ENCODE peak calls at places on chromosomes 3 and 15, in ten cellular contexts. C is transverse colon; J is CD8-positive, alpha-beta memory T cell; Q is A549; R is endothelial cell of umbilical vein; M is adipocyte; W is GM23248; A is CD8-positive, alpha-beta T cell; Z is psoas muscle; G is PC-3. V is an unnamed sample. For H3K9me3, the result is how much of the 10 kb centered on the place peaks cover.

GRCh38 chr3:73669268-73669667 is 44.5 kb upstream of the PDZRN3 start:
- DNase-seq in C (no peak), J (no peak), Q (no peak), R (no peak), M (peak), W (peak), A (no peak), Z (no peak), G (no peak), V (no peak)

GRCh38 chr15:34336947-34337556 is 529 bp downstream of the SLC12A6 start:
- DNase-seq in C (peak), J (no peak), Q (no peak), R (no peak), M (no peak), W (peak), A (no peak), Z (no peak), G (no peak), V (peak)

GRCh38 chr3:42961633-42962032 is 17.5 kb upstream of the GASK1A start:
- DNase-seq in C (peak), J (peak), Q (peak), R (peak), M (peak), W (peak), A (no peak), Z (no peak), G (peak), V (peak)

GRCh38 chr15:57751177-57751800 is 44.8 kb downstream of the POLR2M start:
- DNase-seq in C (no peak), J (no peak), Q (peak), R (peak), M (peak), W (peak), A (no peak), Z (no peak), G (peak), V (peak)

GRCh38 chr3:127815641-127816605 is 6.4 kb downstream of the MGLL start:
- DNase-seq in C (peak), J (no peak), Q (no peak), R (no peak), M (no peak), W (no peak), A (no peak), Z (peak), G (no peak), V (no peak)

GRCh38 chr15:96323250-96324162 is 7.0 kb upstream of the NR2F2 start:
- DNase-seq in C (no peak), J (no peak), Q (no peak), R (peak), M (no peak), W (no peak), A (no peak), Z (no peak), G (no peak), V (no peak)

GRCh38 chr15:46525984-46526725 is 891.3 kb downstream of the SQOR start:
- DNase-seq in C (peak), J (no peak), Q (no peak), R (no peak), M (no peak), W (no peak), A (no peak), Z (no peak), G (no peak), V (no peak)

GRCh38 chr15:96234109-96234892 is 96.2 kb upstream of the NR2F2 start:
- DNase-seq in C (no peak), J (no peak), Q (no peak), R (no peak), M (peak), W (peak), A (no peak), Z (no peak), G (peak), V (no peak)

GRCh38 chr3:47783673-47784072 is 2.0 kb upstream of the SMARCC1 start:
- DNase-seq in C (no peak), J (no peak), Q (no peak), R (no peak), M (no peak), W (no peak), A (no peak), Z (no peak), G (no peak), V (no peak)

GRCh38 chr15:74038707-74039655 is 43.4 kb downstream of the GOLGA6A start:
- DNase-seq in C (no peak), J (no peak), Q (no peak), R (no peak), M (peak), W (peak), A (no peak), Z (no peak), G (no peak), V (no peak)

GRCh38 chr3:102225407-102226132 is 209.2 kb upstream of the ZPLD1 start:
- DNase-seq in C (no peak), J (peak), Q (peak), R (peak), M (peak), W (peak), A (no peak), Z (no peak), G (peak), V (no peak)

GRCh38 chr3:25460751-25461150 is 32.7 kb downstream of the RARB start:
- DNase-seq in C (no peak), J (no peak), Q (no peak), R (peak), M (no peak), W (no peak), A (peak), Z (no peak), G (no peak), V (no peak)

GRCh38 chr3:143644370-143645089 is 203.7 kb downstream of the SLC9A9 start:
- DNase-seq in C (peak), J (peak), Q (peak), R (peak), M (peak), W (peak), A (no peak), Z (no peak), G (peak), V (peak)

GRCh38 chr3:16071246-16071645 is 103.2 kb upstream of the GALNT15 start:
- DNase-seq in C (no peak), J (no peak), Q (no peak), R (no peak), M (no peak), W (no peak), A (no peak), Z (no peak), G (peak), V (no peak)

GRCh38 chr3:20451170-20451569 is 265.2 kb upstream of the SGO1 start:
- DNase-seq in C (no peak), J (no peak), Q (no peak), R (no peak), M (no peak), W (no peak), A (no peak), Z (no peak), G (no peak), V (no peak)
- H3K9me3 ChIP-seq in C (under half), J (under half), Q (under half), R (under half), M (under half), W (under half), A (under half), Z (under half), G (under half), V (under half)

GRCh38 chr3:76387000-76387399 is 601.7 kb upstream of the ZNF717 start:
- DNase-seq in C (no peak), J (no peak), Q (no peak), R (no peak), M (no peak), W (no peak), A (no peak), Z (no peak), G (no peak), V (no peak)

GRCh38 chr3:76383781-76384180 is 598.4 kb upstream of the ZNF717 start:
- DNase-seq in C (no peak), J (no peak), Q (no peak), R (no peak), M (no peak), W (no peak), A (no peak), Z (no peak), G (no peak), V (no peak)
- H3K4me3 ChIP-seq in C (no peak), J (no peak), Q (no peak), R (no peak), M (no peak), W (no peak), A (no peak), Z (no peak), G (no peak), V (no peak)

GRCh38 chr3:217436-217835 is 20.9 kb downstream of the CHL1 start:
- DNase-seq in C (no peak), J (no peak), Q (no peak), R (no peak), M (no peak), W (no peak), A (no peak), Z (no peak), G (no peak), V (no peak)

GRCh38 chr3:207973-208372 is 11.4 kb downstream of the CHL1 start:
- DNase-seq in C (no peak), J (no peak), Q (no peak), R (no peak), M (no peak), W (no peak), A (no peak), Z (no peak), G (no peak), V (no peak)

GRCh38 chr3:210649-211048 is 14.1 kb downstream of the CHL1 start:
- DNase-seq in C (no peak), J (no peak), Q (no peak), R (no peak), M (no peak), W (no peak), A (no peak), Z (no peak), G (no peak), V (no peak)

GRCh38 chr3:217948-218347 is 21.4 kb downstream of the CHL1 start:
- DNase-seq in C (no peak), J (no peak), Q (no peak), R (no peak), M (no peak), W (no peak), A (no peak), Z (no peak), G (no peak), V (no peak)

DNA sequence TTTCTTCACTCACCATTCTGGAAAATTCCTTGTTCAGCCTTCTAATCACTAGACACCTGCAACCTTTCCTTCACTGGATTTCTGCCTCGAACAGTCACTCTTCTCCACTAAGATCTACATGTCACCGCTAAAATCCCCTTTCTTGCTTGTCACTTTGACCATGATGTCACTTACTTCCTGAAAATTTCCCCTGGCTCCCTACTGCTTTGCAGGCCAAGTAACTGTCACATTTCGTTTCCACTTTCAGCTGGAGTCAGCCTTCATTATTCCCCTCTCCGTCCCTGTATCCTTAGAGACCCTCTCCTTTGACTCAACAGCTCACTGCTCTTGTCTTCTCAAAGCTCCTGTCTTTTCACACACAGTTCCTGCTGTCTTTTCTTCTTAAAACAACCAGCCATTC is 15.9 kb downstream of the CHL1 start:
- DNase-seq in C (no peak), J (no peak), Q (no peak), R (no peak), M (no peak), W (no peak), A (no peak), Z (no peak), G (no peak), V (no peak)
- H3K9me3 ChIP-seq in C (under half), J (under half), Q (under half), R (under half), M (under half), W (under half), A (under half), Z (under half), G (under half), V (under half)

GRCh38 chr3:194272861-194273266 is 78.3 kb downstream of the CPN2 start:
- DNase-seq in C (peak), J (no peak), Q (no peak), R (no peak), M (no peak), W (peak), A (no peak), Z (no peak), G (no peak), V (no peak)
- H3K4me3 ChIP-seq in C (no peak), J (no peak), Q (no peak), R (no peak), M (no peak), W (no peak), A (no peak), Z (no peak), G (no peak), V (no peak)

DNA sequence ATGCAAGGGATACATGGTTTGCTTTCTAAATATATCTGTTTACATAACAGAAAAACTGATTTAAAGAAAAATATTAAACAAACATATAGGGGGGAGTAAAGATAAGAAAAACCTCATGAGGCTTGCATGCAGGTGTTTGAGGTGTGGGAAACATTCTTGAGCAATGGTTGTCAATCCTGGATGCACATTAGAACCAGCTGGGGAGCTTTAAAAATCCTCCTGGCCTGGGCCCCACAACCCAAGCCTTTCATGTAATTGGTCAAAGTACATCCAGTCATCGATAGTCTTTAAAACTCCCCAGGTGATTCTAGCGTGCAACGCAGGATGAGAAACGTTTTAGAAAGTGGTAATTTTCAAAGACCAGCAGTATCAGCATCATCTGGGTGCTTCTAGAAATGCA is 18.3 kb downstream of the NMNAT3 start:
- DNase-seq in C (no peak), J (no peak), Q (no peak), R (no peak), M (no peak), W (no peak), A (no peak), Z (no peak), G (no peak), V (no peak)
- H3K9me3 ChIP-seq in C (under half), J (under half), Q (under half), R (under half), M (under half), W (under half), A (under half), Z (under half), G (under half), V (under half)

DNA sequence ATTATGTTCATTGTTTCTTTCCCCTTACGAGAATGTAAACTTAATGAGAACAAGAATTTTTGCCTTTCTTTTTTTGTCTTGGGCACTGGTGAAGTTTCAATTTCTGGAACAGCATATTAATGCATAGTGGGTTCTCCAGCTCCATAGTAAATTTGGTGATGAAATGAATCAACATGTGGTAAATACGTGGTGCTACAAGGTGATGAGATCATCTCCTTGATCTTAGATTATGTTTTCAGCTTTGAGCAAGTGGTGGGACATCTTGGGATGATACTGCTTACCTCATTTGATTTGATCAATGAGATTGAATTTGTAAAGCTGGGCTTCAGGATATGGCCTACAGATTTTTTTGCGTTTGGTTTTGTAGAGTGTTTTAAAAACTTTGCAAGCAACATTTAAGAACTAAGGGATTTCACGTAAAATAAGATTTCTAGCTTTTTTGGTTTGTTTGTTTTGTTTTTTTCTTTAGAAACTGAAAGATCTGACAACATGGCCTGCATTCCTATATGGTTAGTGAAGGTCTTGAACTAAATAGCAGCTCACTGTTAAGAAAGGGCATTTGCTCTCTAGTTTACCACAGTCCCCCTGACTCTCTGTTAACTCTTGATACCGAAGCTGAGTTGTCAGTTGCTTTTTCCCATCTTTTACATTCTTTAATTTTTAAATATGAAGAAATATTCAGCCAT is 45.6 kb downstream of the FNDC3B start:
- DNase-seq in C (no peak), J (no peak), Q (no peak), R (no peak), M (peak), W (peak), A (no peak), Z (no peak), G (no peak), V (no peak)
- H3K4me3 ChIP-seq in C (no peak), J (no peak), Q (no peak), R (no peak), M (no peak), W (no peak), A (no peak), Z (no peak), G (no peak), V (no peak)

GRCh38 chr15:85455851-85456250 is 75.4 kb downstream of the AKAP13 start:
- DNase-seq in C (no peak), J (no peak), Q (no peak), R (no peak), M (no peak), W (no peak), A (no peak), Z (no peak), G (no peak), V (no peak)

GRCh38 chr15:85454403-85454802 is 74.0 kb downstream of the AKAP13 start:
- DNase-seq in C (no peak), J (no peak), Q (no peak), R (no peak), M (no peak), W (no peak), A (no peak), Z (no peak), G (no peak), V (no peak)

GRCh38 chr15:85453144-85453872 is 72.9 kb downstream of the AKAP13 start:
- DNase-seq in C (no peak), J (no peak), Q (no peak), R (no peak), M (no peak), W (peak), A (no peak), Z (no peak), G (no peak), V (no peak)

GRCh38 chr15:85451099-85451700 is 70.8 kb downstream of the AKAP13 start:
- DNase-seq in C (no peak), J (no peak), Q (no peak), R (no peak), M (no peak), W (no peak), A (no peak), Z (no peak), G (no peak), V (no peak)

DNA sequence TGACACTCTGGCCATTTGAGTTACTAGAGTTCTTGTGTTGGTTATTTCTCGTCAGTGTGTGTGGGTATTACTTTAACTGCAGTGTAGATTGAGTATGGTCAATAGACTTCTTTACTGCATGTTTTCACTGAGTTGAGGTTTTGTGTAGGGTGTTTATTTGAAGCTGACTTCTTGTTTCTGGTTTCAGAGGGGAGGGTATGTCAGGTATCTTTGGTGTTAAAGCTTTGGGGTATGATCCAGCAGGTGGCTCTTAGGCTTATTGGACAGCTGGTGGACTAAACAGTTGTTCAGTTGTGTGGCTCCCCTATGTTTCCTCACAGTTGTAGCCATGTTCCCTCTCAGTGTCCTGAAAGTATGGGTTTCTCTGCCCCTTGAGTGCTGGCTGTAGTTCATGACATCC is 72.0 kb downstream of the AKAP13 start:
- DNase-seq in C (no peak), J (no peak), Q (no peak), R (no peak), M (no peak), W (no peak), A (no peak), Z (no peak), G (no peak), V (no peak)
- H3K9me3 ChIP-seq in C (under half), J (under half), Q (under half), R (under half), M (under half), W (under half), A (under half), Z (under half), G (under half), V (under half)

DNA sequence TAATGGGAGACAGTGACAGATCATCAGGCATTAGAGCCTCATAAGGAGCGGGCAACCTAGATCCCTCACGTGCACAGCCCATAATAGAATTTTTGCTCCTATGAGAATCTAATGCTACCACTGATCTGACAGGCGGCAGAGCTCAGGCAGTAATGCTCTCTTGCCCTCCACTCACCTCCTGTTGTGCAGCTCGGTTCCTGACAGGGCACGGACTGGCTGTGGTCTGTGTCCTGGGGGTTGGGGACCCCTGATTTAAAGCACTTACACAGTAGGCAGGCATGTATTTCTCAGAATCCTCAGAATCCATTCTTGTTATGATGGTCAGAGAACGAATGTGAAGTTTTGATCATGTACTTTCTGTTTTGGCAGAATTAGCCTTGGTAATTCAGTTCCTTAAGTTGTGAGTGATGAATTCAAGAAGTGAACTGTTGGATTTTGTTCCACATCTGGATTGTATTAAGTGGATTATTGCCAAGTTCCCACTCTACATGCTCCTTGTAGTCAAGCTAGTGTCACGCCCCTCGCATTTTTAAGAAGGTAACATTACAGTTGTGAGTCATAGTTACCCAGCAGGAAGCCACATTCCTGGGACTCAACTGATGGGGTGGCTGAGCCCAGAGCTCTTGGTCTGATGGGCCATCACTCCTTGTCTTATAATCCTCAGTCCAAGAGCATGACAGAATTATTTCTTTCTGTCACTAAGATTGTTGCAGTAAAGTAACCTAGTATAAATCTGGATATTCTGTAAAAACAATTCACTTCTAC is 102.5 kb downstream of the PTPRG start:
- DNase-seq in C (no peak), J (no peak), Q (peak), R (no peak), M (peak), W (peak), A (no peak), Z (no peak), G (peak), V (no peak)
- H3K4me3 ChIP-seq in C (no peak), J (no peak), Q (no peak), R (no peak), M (peak), W (peak), A (no peak), Z (no peak), G (no peak), V (no peak)

DNA sequence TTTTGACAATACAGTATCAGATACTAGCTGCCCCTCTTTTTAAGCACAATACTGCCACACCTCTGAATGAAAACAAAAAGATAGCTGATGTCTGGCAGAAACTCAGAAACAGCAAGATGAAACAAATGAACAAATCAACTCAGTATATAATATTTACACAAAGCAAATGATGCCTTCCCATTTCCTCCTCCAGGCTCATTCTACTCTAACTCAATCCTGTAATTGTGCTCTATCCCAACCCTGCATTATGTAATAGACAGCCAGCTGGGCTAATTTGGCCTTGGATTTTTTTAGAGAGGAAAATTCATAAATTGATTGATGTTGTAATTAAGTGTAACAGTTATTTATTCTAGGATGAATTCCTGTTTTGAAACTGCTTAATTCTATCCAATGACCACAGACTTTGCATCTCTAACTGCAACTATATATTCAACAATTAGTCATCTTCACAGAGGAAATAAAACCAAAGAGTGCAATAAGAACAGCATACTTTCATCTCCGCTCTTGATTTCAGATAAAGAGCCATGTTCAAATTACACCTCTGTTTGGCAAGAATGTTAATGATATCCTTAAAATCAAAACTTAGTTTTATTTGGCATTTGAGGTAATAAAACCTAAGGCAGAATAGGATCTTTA is 6.1 kb downstream of the ATG3 start:
- DNase-seq in C (no peak), J (no peak), Q (no peak), R (peak), M (no peak), W (peak), A (no peak), Z (no peak), G (peak), V (no peak)
- H3K9me3 ChIP-seq in C (under half), J (under half), Q (under half), R (under half), M (under half), W (under half), A (under half), Z (under half), G (under half), V (under half)